ENCODE peak calls at places on chromosomes 6 and 20, in seven cellular contexts. R is NCI-H1694 treated with DMSO at 0.1 percent for 48 hours; I is GM12865; A is central memory CD4-positive, alpha-beta T cell; Q is NCI-H2081; K is HT1080; O is AG09309. T is an unnamed sample.

GRCh38 chr20:22402990-22403859 is 181.1 kb downstream of the FOXA2 start:
- DNase-seq in Q (peak), I (no peak), R (no peak), K (no peak), O (no peak), A (no peak), T (no peak)

GRCh38 chr6:42352856-42353564 is 98.7 kb downstream of the TRERF1 start:
- DNase-seq in A (no peak), K (peak), I (no peak), R (no peak), O (peak), Q (no peak), T (no peak)

GRCh38 chr6:151627689-151628444 is 134.1 kb downstream of the CCDC170 start:
- DNase-seq in R (no peak), Q (peak), K (peak), O (no peak), A (no peak), I (peak), T (no peak)

GRCh38 chr20:34566978-34567884 is 8.7 kb downstream of the MAP1LC3A start:
- DNase-seq in A (no peak), R (no peak), Q (no peak), I (no peak), K (no peak), O (no peak), T (no peak)

GRCh38 chr20:47035191-47035590 is 140.5 kb downstream of the EYA2 start:
- DNase-seq in R (no peak), I (no peak), K (no peak), Q (no peak), A (no peak), O (no peak), T (no peak)

GRCh38 chr6:74863968-74864367 is 341.9 kb downstream of the COL12A1 start:
- DNase-seq in R (no peak), O (no peak), Q (no peak), I (no peak), K (no peak), A (no peak), T (no peak)

GRCh38 chr20:45410887-45411286 is 2.8 kb downstream of the DBNDD2 start:
- DNase-seq in Q (no peak), A (no peak), O (no peak), K (no peak), I (no peak), R (no peak), T (no peak)

GRCh38 chr6:149012040-149012545 is 265.3 kb downstream of the UST start:
- DNase-seq in O (peak), R (no peak), A (no peak), K (peak), Q (no peak), I (no peak), T (no peak)

GRCh38 chr6:101811108-101811507 is 417.6 kb downstream of the GRIK2 start:
- DNase-seq in I (no peak), O (no peak), Q (no peak), A (no peak), K (no peak), R (no peak), T (no peak)

GRCh38 chr6:106084973-106085686 is 1.0 kb upstream of the PRDM1 start:
- DNase-seq in A (no peak), Q (no peak), K (peak), R (no peak), I (no peak), O (no peak), T (no peak)

GRCh38 chr6:33390767-33391277 is 801 bp upstream of the KIFC1 start:
- DNase-seq in Q (no peak), K (no peak), O (no peak), R (no peak), I (no peak), A (no peak), T (no peak)

GRCh38 chr20:32535316-32535952 is 49.7 kb downstream of the NOL4L start:
- DNase-seq in I (no peak), K (no peak), Q (peak), A (peak), R (peak), O (no peak), T (peak)

GRCh38 chr20:49747707-49748524 is 34.2 kb upstream of the B4GALT5 start:
- DNase-seq in K (peak), R (no peak), I (peak), A (no peak), Q (no peak), O (peak), T (no peak)

GRCh38 chr6:57434944-57435343 is 117.5 kb downstream of the PRIM2 start:
- DNase-seq in R (no peak), A (no peak), K (no peak), I (no peak), Q (no peak), O (no peak), T (no peak)